ENCODE peak calls at places on chromosomes 2 and 18, in four cellular contexts. H, T, M and O are unnamed samples.

GRCh38 chr2:43897492-43897891 is 58.7 kb downstream of the ABCG8 start:
- DNase-seq in H (no peak), T (no peak), M (no peak), O (no peak)

GRCh38 chr2:232338759-232339106 is 39.8 kb upstream of the ALPP start:
- DNase-seq in T (no peak), H (no peak), M (no peak), O (no peak)

GRCh38 chr2:45014016-45014702 is 4.9 kb upstream of the SIX2 start:
- DNase-seq in T (no peak), M (no peak), H (no peak), O (no peak)

GRCh38 chr2:121686218-121686617 is 37.0 kb upstream of the CLASP1 start:
- DNase-seq in T (no peak), M (no peak), H (no peak), O (no peak)

GRCh38 chr2:54444503-54444902 is 11.6 kb upstream of the SPTBN1 start:
- DNase-seq in H (no peak), T (no peak), M (no peak), O (no peak)

GRCh38 chr2:199596549-199596948 is 138.8 kb upstream of the SATB2 start:
- DNase-seq in M (no peak), H (no peak), T (no peak), O (no peak)

GRCh38 chr2:146940016-146940685 is 904.7 kb upstream of the ACVR2A start:
- DNase-seq in M (no peak), H (no peak), T (no peak), O (no peak)

GRCh38 chr18:2655954-2656236 is 369 bp downstream of the SMCHD1 start:
- DNase-seq in T (no peak), H (no peak), M (no peak), O (no peak)

GRCh38 chr18:12032786-12033642 is 51.7 kb downstream of the IMPA2 start:
- DNase-seq in T (no peak), M (no peak), H (no peak), O (no peak)

GRCh38 chr2:54455584-54456525 is at the start of gene SPTBN1:
- DNase-seq in T (no peak), M (peak; percentile 95), H (no peak), O (peak; percentile 95)

GRCh38 chr2:41926614-41927580 is 120.9 kb upstream of the PKDCC start:
- DNase-seq in T (no peak), M (no peak), H (no peak), O (peak; percentile 63)

GRCh38 chr2:1891147-1891546 is 146.8 kb upstream of the PXDN start:
- DNase-seq in T (no peak), H (no peak), M (no peak), O (no peak)

GRCh38 chr2:201842131-201842530 is 35.8 kb downstream of the CDK15 start:
- DNase-seq in T (no peak), H (no peak), M (no peak), O (no peak)

GRCh38 chr2:211931314-211931713 is 607.3 kb downstream of the ERBB4 start:
- DNase-seq in M (no peak), H (no peak), T (no peak), O (no peak)

GRCh38 chr18:25349926-25350560 is 1.9 kb downstream of the ZNF521 start:
- DNase-seq in H (no peak), T (no peak), M (peak; percentile 35), O (peak; percentile 34)

GRCh38 chr2:211126256-211126655 is 569.9 kb downstream of the CPS1 start:
- DNase-seq in H (no peak), M (no peak), T (no peak), O (no peak)

GRCh38 chr18:59864446-59864764 is 35.4 kb upstream of the PMAIP1 start:
- DNase-seq in H (no peak), T (no peak), M (no peak), O (no peak)

GRCh38 chr2:11159574-11160170 is 4.4 kb downstream of the SLC66A3 start:
- DNase-seq in M (no peak), T (no peak), H (no peak), O (no peak)

GRCh38 chr2:169480079-169480465 is 778 bp downstream of the BBS5 start:
- DNase-seq in T (no peak), H (no peak), M (no peak), O (no peak)

GRCh38 chr18:29161429-29161828 is 984.5 kb upstream of the CDH2 start:
- DNase-seq in M (no peak), H (no peak), T (no peak), O (no peak)

GRCh38 chr2:240320561-240321091 is 114.8 kb upstream of the GPC1 start:
- DNase-seq in T (no peak), M (no peak), H (no peak), O (no peak)

GRCh38 chr2:26469092-26469710 is 8.7 kb downstream of the OTOF start:
- DNase-seq in H (peak; percentile 77), T (peak; percentile 30), M (no peak), O (no peak)

GRCh38 chr2:5777089-5777488 is 84.9 kb downstream of the SOX11 start:
- DNase-seq in T (no peak), M (no peak), H (no peak), O (no peak)

GRCh38 chr2:231160701-231161100 is 35.9 kb upstream of the HTR2B start:
- DNase-seq in M (no peak), H (no peak), T (no peak), O (no peak)

GRCh38 chr2:42147641-42148274 is 21.4 kb upstream of the EML4 start:
- DNase-seq in H (no peak), M (no peak), T (no peak), O (no peak)

GRCh38 chr2:1430491-1430890 is 17.2 kb downstream of the TPO start:
- DNase-seq in M (no peak), H (no peak), T (no peak), O (no peak)

GRCh38 chr2:238093181-238094140 is 6.7 kb upstream of the ESPNL start:
- DNase-seq in T (no peak), H (no peak), M (no peak), O (no peak)